ENCODE peak calls at places on chromosomes 12 and 14, in six cellular contexts. R is heart right ventricle, S is A549, J is tibial artery, X is upper lobe of right lung, E is ascending aorta. Q is an unnamed sample. For H3K4me1, the result is how much of the 10 kb centered on the place peaks cover.

GRCh38 chr12:48031135-48031960 is 27.1 kb upstream of the COL2A1 start:
- DNase-seq in S (no peak), E (no peak), X (no peak), R (no peak), J (no peak), Q (no peak)

GRCh38 chr12:48818831-48819590 is 715 bp downstream of the CACNB3 start:
- DNase-seq in S (no peak), E (no peak), R (no peak), X (peak), J (no peak), Q (peak)

GRCh38 chr12:117091758-117092510 is 7.3 kb downstream of the TESC start:
- DNase-seq in X (no peak), J (no peak), R (no peak), S (no peak), E (no peak), Q (peak)

GRCh38 chr12:120007272-120007671 is 18.2 kb downstream of the BICDL1 start:
- DNase-seq in S (no peak), X (no peak), J (no peak), E (no peak), R (no peak), Q (peak)

GRCh38 chr12:89933911-89934310 is 225.3 kb upstream of the ATP2B1 start:
- DNase-seq in R (no peak), J (no peak), E (no peak), X (no peak), S (no peak), Q (no peak)

GRCh38 chr12:115325858-115326257 is 641.9 kb upstream of the TBX3 start:
- DNase-seq in S (no peak), E (no peak), X (no peak), R (no peak), J (no peak), Q (no peak)

GRCh38 chr12:7555752-7556151 is 52.2 kb upstream of the CD163 start:
- DNase-seq in E (no peak), X (no peak), R (no peak), S (no peak), J (no peak), Q (no peak)

GRCh38 chr14:54776361-54777001 is 126.1 kb downstream of the GCH1 start:
- DNase-seq in R (peak), J (peak), S (no peak), X (peak), E (peak), Q (peak)

GRCh38 chr12:62971769-62972525 is 37.0 kb upstream of the PPM1H start:
- DNase-seq in J (no peak), E (no peak), X (no peak), R (no peak), S (no peak), Q (no peak)

GRCh38 chr12:80100566-80100965 is 1.2 kb downstream of the OTOGL start:
- DNase-seq in E (no peak), S (no peak), J (no peak), R (no peak), X (no peak), Q (no peak)

GRCh38 chr14:72781476-72782181 is 112.3 kb downstream of the DPF3 start:
- DNase-seq in J (no peak), X (no peak), E (no peak), S (peak), R (no peak), Q (no peak)

GRCh38 chr14:70993931-70994330 is 86.7 kb downstream of the PCNX1 start:
- DNase-seq in J (no peak), X (no peak), R (no peak), S (no peak), E (no peak), Q (no peak)

GRCh38 chr14:85221832-85222231 is 308.1 kb upstream of the FLRT2 start:
- DNase-seq in X (no peak), S (no peak), J (no peak), R (no peak), E (no peak), Q (no peak)

GRCh38 chr14:71666579-71667145 is 265.6 kb upstream of the RGS6 start:
- DNase-seq in X (no peak), R (no peak), S (no peak), J (no peak), E (no peak), Q (no peak)

GRCh38 chr14:101575581-101575980 is 14.3 kb downstream of the DIO3 start:
- DNase-seq in E (no peak), S (no peak), X (no peak), R (no peak), J (no peak), Q (no peak)

GRCh38 chr12:95615735-95616134 is 64.5 kb upstream of the USP44 start:
- DNase-seq in S (no peak), X (no peak), J (no peak), R (no peak), E (no peak), Q (no peak)

GRCh38 chr14:23055621-23056256 is 1.6 kb downstream of the CDH24 start:
- DNase-seq in X (no peak), S (no peak), E (no peak), R (no peak), J (no peak), Q (peak)

GRCh38 chr14:104601786-104602185 is 2.8 kb downstream of the TMEM179 start:
- DNase-seq in J (no peak), E (no peak), S (no peak), R (no peak), X (no peak), Q (no peak)

GRCh38 chr12:4392223-4392742 is 12.8 kb upstream of the FGF23 start:
- DNase-seq in R (peak), J (no peak), E (no peak), S (no peak), X (no peak), Q (no peak)

GRCh38 chr14:81363746-81364400 is 36.3 kb downstream of the STON2 start:
- DNase-seq in J (no peak), E (no peak), X (no peak), R (no peak), S (no peak), Q (no peak)

GRCh38 chr12:45377815-45378214 is 161.9 kb downstream of the ANO6 start:
- DNase-seq in E (no peak), R (no peak), X (no peak), S (no peak), J (no peak), Q (no peak)

GRCh38 chr14:54048736-54049135 is 92.1 kb upstream of the BMP4 start:
- DNase-seq in X (no peak), E (no peak), J (no peak), R (no peak), S (no peak), Q (no peak)

GRCh38 chr14:69439516-69440270 is 41.2 kb downstream of the SLC39A9 start:
- DNase-seq in E (no peak), R (no peak), S (no peak), X (no peak), J (no peak), Q (no peak)

GRCh38 chr12:90970471-90970870 is 15.5 kb upstream of the CCER1 start:
- DNase-seq in E (no peak), S (no peak), X (no peak), R (no peak), J (no peak), Q (no peak)

GRCh38 chr14:67170706-67171105 is 18.5 kb upstream of the GARIN2 start:
- DNase-seq in X (no peak), J (no peak), E (no peak), S (no peak), R (no peak), Q (no peak)

GRCh38 chr12:26114720-26115406 is 10.0 kb downstream of the BHLHE41 start:
- DNase-seq in X (no peak), E (no peak), J (no peak), R (no peak), S (no peak), Q (no peak)
- H3K4me1 ChIP-seq in X (under half), E (under half), J (under half), R (half or more), S (under half), Q (under half)

DNA sequence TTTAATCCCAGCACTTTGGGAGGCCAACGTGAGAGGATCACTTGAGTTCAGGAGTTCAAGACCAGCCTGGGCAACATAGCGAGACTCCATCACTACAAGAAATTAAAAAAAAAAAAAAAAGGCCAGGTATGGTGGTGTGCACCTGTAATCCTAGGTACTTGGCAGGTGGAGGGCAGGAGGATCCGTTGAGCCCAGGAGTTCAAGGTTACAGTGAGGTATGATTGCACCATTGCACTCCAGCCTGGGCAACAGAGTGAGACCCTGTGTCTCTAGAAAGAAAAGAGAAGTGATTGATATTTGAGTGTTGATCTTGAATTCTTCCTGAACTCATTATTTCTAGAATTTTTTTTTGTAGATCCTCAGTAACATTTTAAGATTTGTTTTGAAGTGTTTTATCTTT is 59.4 kb downstream of the ADIPOR2 start:
- DNase-seq in J (no peak), S (no peak), X (no peak), E (no peak), R (no peak), Q (no peak)
- H3K4me1 ChIP-seq in J (under half), S (under half), X (under half), E (under half), R (under half), Q (under half)

GRCh38 chr12:52884526-52885293 is 20.2 kb downstream of the KRT8 start:
- DNase-seq in S (peak), J (peak), X (peak), R (peak), E (peak), Q (peak)
- H3K4me1 ChIP-seq in S (under half), J (under half), X (under half), R (under half), E (under half), Q (under half)

DNA sequence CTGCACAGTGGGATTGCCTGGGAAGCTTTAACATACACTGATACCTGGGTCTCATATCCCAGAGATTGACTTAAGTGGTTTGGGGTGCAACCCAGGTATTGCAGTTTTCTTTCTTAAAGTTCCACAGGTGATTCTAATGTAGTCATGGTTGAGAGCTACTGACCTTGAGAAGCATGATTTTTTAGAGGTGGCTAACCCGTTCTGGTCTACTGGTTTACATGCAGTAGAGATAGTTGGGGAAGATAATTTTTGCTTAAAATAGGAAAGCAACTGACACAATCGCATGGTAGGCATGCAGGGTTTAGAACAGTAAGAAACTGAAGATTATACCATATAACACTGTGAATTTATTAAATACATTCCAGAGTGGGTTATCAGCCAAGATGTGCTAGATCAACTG is 134.2 kb upstream of the DNM1L start:
- DNase-seq in R (no peak), J (no peak), S (no peak), X (no peak), E (no peak), Q (no peak)
- H3K4me1 ChIP-seq in R (half or more), J (half or more), S (under half), X (half or more), E (under half), Q (under half)

GRCh38 chr14:52926994-52927393 is 23.9 kb downstream of the FERMT2 start:
- DNase-seq in X (no peak), J (no peak), R (no peak), E (no peak), S (no peak), Q (no peak)
- H3K4me1 ChIP-seq in X (under half), J (half or more), R (half or more), E (under half), S (half or more), Q (under half)

GRCh38 chr12:111828338-111828979 is 13.6 kb upstream of the MAPKAPK5 start:
- DNase-seq in E (no peak), J (no peak), R (no peak), S (no peak), X (no peak), Q (no peak)
- H3K4me1 ChIP-seq in E (under half), J (under half), R (under half), S (under half), X (under half), Q (under half)

Q was measured in CD8-positive, alpha-beta memory T cell.